ENCODE peak calls at places on chromosomes 3 and 15, in seven cellular contexts. I, J, Y, D, P, R and A are unnamed samples.

GRCh38 chr3:120072867-120073525 is 21.3 kb downstream of the GSK3B start:
- DNase-seq in I (no peak), J (no peak), Y (no peak), D (no peak), P (no peak), R (no peak), A (no peak)

GRCh38 chr3:98780343-98780742 is 17.2 kb downstream of the ST3GAL6 start:
- DNase-seq in I (no peak), J (no peak), Y (no peak), D (no peak), P (no peak), R (no peak), A (no peak)

GRCh38 chr3:108407858-108408257 is 102.5 kb downstream of the MYH15 start:
- DNase-seq in I (peak), J (no peak), Y (peak), D (no peak), P (no peak), R (no peak), A (no peak)

GRCh38 chr15:68425428-68426060 is 6.4 kb downstream of the ITGA11 start:
- DNase-seq in I (no peak), J (no peak), Y (no peak), D (no peak), P (no peak), R (no peak), A (no peak)

GRCh38 chr3:190265795-190266194 is 56.5 kb downstream of the CLDN1 start:
- DNase-seq in I (no peak), J (no peak), Y (no peak), D (peak), P (no peak), R (no peak), A (no peak)

GRCh38 chr3:174325834-174326705 is 533.1 kb upstream of the NAALADL2 start:
- DNase-seq in I (no peak), J (no peak), Y (no peak), D (no peak), P (no peak), R (no peak), A (no peak)

GRCh38 chr3:10813425-10813824 is 2.6 kb upstream of the SLC6A11 start:
- DNase-seq in I (no peak), J (no peak), Y (no peak), D (no peak), P (no peak), R (no peak), A (no peak)

GRCh38 chr3:4520013-4520881 is 27.1 kb downstream of the ITPR1 start:
- DNase-seq in I (peak), J (no peak), Y (no peak), D (no peak), P (no peak), R (no peak), A (no peak)

GRCh38 chr3:38651153-38651789 is 1.8 kb upstream of the SCN5A start:
- DNase-seq in I (peak), J (peak), Y (peak), D (peak), P (peak), R (peak), A (peak)

GRCh38 chr15:62644216-62644873 is 398.2 kb upstream of the TPM1 start:
- DNase-seq in I (no peak), J (no peak), Y (no peak), D (no peak), P (no peak), R (no peak), A (no peak)

GRCh38 chr3:127037423-127037841 is 54.5 kb downstream of the PLXNA1 start:
- DNase-seq in I (no peak), J (no peak), Y (no peak), D (no peak), P (no peak), R (no peak), A (peak)

GRCh38 chr15:45155739-45156138 is 25.9 kb downstream of the DUOX1 start:
- DNase-seq in I (no peak), J (no peak), Y (no peak), D (no peak), P (no peak), R (no peak), A (no peak)

GRCh38 chr3:184662192-184662591 is 49.7 kb downstream of the MAGEF1 start:
- DNase-seq in I (no peak), J (no peak), Y (no peak), D (no peak), P (no peak), R (no peak), A (no peak)

GRCh38 chr3:119375106-119375505 is 80.9 kb downstream of the ARHGAP31 start:
- DNase-seq in I (no peak), J (no peak), Y (no peak), D (no peak), P (no peak), R (no peak), A (no peak)

GRCh38 chr3:72855001-72855400 is 6.8 kb upstream of the SHQ1 start:
- DNase-seq in I (no peak), J (no peak), Y (no peak), D (no peak), P (no peak), R (no peak), A (no peak)

GRCh38 chr3:186669378-186670084 is 3.7 kb downstream of the HRG start:
- DNase-seq in I (no peak), J (no peak), Y (no peak), D (peak), P (no peak), R (no peak), A (no peak)

GRCh38 chr15:85671156-85671555 is 123.6 kb downstream of the KLHL25 start:
- DNase-seq in I (no peak), J (no peak), Y (no peak), D (no peak), P (no peak), R (no peak), A (no peak)

GRCh38 chr3:182389041-182389815 is 404.1 kb upstream of the ATP11B start:
- DNase-seq in I (no peak), J (no peak), Y (no peak), D (peak), P (no peak), R (no peak), A (no peak)

GRCh38 chr15:48592929-48593328 is 52.6 kb downstream of the FBN1 start:
- DNase-seq in I (no peak), J (no peak), Y (no peak), D (no peak), P (no peak), R (no peak), A (no peak)

GRCh38 chr3:125112981-125113380 is 57.2 kb upstream of the HEG1 start:
- DNase-seq in I (no peak), J (no peak), Y (no peak), D (no peak), P (no peak), R (no peak), A (no peak)

GRCh38 chr3:150603888-150604319 is 783 bp downstream of the SELENOT start:
- DNase-seq in I (no peak), J (no peak), Y (no peak), D (no peak), P (peak), R (peak), A (no peak)